ENCODE peak calls at places on chromosomes 7 and 10, in four cellular contexts. R is gastrocnemius medialis, M is Peyer's patch, D is MM.1S. O is an unnamed sample. For H3K4me1 and H3K9me3, the result is how much of the 10 kb centered on the place peaks cover.

GRCh38 chr7:133253522-133253882 is 624 bp downstream of the EXOC4 start:
- DNase-seq in R (peak), M (no peak), D (peak), O (no peak)

GRCh38 chr7:918118-918425 is 36.4 kb downstream of the ADAP1 start:
- DNase-seq in R (no peak), M (no peak), D (no peak), O (no peak)

GRCh38 chr10:70589762-70590662 is 12.5 kb downstream of the PRF1 start:
- DNase-seq in R (no peak), M (peak), D (no peak), O (no peak)

GRCh38 chr10:78634389-78634815 is 434.4 kb upstream of the ZMIZ1 start:
- DNase-seq in R (no peak), M (no peak), D (no peak), O (no peak)

GRCh38 chr7:30162133-30162532 is 27.3 kb downstream of the MTURN start:
- DNase-seq in R (no peak), M (no peak), D (no peak), O (no peak)

GRCh38 chr7:35465791-35466336 is 212.0 kb upstream of the TBX20 start:
- DNase-seq in R (no peak), M (no peak), D (no peak), O (no peak)

GRCh38 chr7:27201231-27202017 is 1.5 kb upstream of the HOXA13 start:
- DNase-seq in R (no peak), M (no peak), D (no peak), O (no peak)

GRCh38 chr7:92815412-92815811 is 21.0 kb downstream of the CDK6 start:
- DNase-seq in R (no peak), M (no peak), D (peak), O (no peak)

GRCh38 chr10:3665316-3665908 is 119.6 kb downstream of the KLF6 start:
- DNase-seq in R (no peak), M (no peak), D (no peak), O (no peak)

GRCh38 chr10:100006241-100006886 is 3.4 kb downstream of the DNMBP start:
- DNase-seq in R (no peak), M (no peak), D (no peak), O (no peak)

DNA sequence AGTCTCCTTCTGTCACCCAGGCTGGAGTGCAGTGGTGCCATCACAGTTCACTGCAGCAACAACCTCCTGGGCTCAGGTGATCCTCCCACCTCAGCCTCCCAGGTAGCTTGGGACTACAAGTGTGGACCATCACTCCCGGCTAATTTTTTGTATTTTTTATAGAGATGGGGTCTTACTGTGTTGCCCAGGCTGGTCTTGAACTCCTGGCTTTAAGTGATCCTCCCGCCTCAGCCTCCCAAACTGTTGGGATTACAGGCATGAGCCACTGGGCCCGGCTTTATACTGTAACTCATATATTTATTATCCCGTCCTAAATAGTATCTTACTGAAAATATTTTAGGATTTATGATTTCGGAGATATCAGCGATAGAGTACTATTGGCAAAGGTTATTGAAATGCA is 10.9 kb downstream of the EIF4H start:
- DNase-seq in R (no peak), M (no peak), D (no peak), O (no peak)
- H3K4me1 ChIP-seq in R (half or more), M (under half), D (under half), O (half or more)

GRCh38 chr10:30529373-30529998 is 95.5 kb downstream of the MAP3K8 start:
- DNase-seq in R (peak), M (peak), D (peak), O (peak)

GRCh38 chr10:30528427-30528782 is 94.4 kb downstream of the MAP3K8 start:
- DNase-seq in R (no peak), M (no peak), D (no peak), O (no peak)

GRCh38 chr10:30531751-30532530 is 97.6 kb downstream of the LYZL2 start:
- DNase-seq in R (no peak), M (no peak), D (no peak), O (no peak)

DNA sequence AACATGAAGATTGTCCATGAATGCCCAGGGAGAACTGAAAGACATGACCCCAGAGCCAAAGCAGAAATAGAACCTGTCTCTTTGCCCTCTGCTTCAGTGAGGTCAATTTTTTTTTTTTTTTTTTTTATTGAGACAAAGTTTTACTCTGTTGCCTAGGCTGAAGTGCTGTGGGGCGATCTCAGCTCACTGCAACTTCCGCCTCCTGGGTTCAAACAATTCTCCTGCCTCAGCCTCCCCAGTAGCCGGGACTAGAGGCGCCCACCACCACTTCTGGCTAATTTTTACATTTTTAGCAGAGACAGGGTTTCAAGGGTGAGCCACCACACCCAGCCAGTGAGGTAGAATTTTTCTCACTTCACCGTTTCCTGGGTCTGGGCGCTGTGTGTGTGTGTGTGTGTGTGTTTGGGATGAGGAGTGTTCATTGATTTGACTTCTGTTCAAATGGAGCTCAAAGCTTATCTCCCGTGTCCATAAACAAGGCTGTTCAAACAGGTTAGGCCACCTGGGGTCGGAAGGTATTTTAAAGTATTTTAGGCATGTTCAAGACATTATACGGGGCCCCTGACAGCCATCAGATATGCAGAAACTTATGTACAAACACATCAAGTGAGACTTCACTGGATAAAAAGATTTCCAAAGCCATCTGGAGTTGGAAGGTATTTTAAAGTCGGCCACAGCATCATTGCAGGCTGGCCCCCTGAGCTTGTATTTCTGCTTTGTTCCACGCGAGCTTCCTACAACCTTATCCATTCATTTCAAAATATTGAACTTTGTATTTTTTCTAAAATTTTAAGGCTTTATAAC is 93.8 kb downstream of the MAP3K8 start:
- DNase-seq in R (no peak), M (no peak), D (no peak), O (peak)
- H3K4me3 ChIP-seq in R (no peak), M (no peak), D (no peak), O (no peak)

DNA sequence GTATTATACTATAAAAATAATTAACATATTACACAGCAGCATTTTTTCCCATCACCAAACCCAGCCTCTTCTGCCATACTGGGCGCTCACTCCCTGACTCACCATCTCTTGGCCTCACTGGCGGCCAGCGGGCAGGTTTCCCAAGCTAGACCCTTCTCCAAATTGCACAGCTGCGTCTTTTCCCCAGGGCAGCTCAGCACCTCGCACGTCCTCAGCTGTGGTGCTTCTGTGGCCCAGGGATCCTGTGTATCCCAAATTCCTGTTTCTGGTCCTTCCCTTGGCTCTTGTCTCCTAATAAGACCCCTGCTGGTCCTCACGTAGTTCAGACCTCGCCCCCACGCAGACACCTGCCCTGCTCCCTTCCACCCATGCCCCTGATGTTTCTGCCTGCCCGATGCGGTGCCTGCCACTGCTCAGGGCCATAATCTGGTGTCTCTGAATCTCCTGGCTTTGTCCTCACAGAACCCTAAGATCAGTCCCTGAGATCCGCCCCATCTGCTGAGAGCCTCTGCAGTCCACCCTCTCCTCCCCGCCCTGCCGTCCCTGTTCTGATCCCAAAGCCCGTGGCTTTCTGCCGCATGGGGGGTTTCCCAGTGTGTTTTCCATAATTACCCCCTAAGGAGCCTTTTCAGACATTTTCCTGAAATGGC is 290.1 kb downstream of the TCERG1L start:
- DNase-seq in R (no peak), M (no peak), D (no peak), O (no peak)
- H3K9me3 ChIP-seq in R (under half), M (under half), D (under half), O (under half)

DNA sequence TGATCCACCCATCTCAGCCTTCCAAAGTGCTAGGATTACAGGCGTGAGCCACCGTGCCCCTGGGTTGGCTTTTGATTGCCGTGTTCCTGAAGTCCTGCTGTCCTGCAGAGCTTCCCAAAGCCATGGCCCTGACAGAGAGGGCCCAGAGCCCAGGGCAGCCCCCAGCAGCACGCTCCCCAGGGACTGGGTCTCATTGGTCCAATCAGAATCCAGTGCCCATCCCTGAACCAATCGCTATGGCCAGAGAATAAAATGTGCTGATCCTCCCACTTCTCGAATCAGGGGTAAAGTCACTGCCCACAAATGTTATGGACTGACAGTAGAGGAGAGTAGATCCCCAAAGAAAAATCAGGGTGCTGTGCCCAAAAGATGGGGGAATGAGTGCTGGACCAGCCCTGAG is 5.0 kb upstream of the C10orf105 start:
- DNase-seq in R (no peak), M (no peak), D (no peak), O (no peak)
- H3K4me1 ChIP-seq in R (under half), M (under half), D (under half), O (half or more)

GRCh38 chr7:41918597-41918996 is 215.7 kb upstream of the INHBA start:
- DNase-seq in R (no peak), M (no peak), D (no peak), O (no peak)

GRCh38 chr7:41916450-41916927 is 213.6 kb upstream of the INHBA start:
- DNase-seq in R (peak), M (no peak), D (no peak), O (no peak)

GRCh38 chr7:41924798-41925197 is 221.9 kb upstream of the INHBA start:
- DNase-seq in R (no peak), M (no peak), D (no peak), O (no peak)

GRCh38 chr7:41925946-41926345 is 223.1 kb upstream of the INHBA start:
- DNase-seq in R (no peak), M (no peak), D (no peak), O (no peak)

GRCh38 chr7:41921453-41921912 is 218.6 kb upstream of the INHBA start:
- DNase-seq in R (peak), M (no peak), D (no peak), O (no peak)
- H3K4me3 ChIP-seq in R (no peak), M (no peak), D (no peak), O (no peak)

DNA sequence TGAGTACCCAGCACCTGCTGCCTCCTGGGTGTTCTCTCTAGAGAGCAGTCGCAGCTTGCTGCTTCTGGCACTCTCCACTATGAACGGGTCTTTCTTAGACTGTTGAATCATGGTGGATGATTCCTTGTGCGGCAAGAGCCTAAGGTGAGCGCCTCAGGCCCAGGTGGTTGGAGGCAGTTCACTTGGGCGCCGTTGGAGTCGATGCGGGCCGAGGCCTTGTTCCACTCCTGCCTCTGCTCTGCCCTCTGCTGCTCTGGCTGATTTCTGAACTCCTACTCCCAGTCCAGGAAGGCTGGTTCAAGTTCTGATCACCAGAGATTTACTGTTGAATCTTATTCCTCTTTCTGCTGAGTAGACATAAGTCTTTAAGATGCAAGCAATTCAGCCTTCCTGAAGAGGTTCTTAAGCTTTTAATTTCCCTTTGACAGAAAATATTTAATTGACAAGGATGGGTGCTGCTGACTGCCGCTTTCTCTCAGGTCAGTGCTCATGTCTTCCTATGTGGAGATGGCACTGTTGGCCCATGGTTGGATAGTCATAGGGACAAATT is 10.4 kb downstream of the YKT6 start:
- DNase-seq in R (peak), M (no peak), D (no peak), O (no peak)
- H3K9me3 ChIP-seq in R (under half), M (under half), D (under half), O (under half)